ENCODE peak calls at places on chromosome 11, in five cellular contexts. N, W, Y, D and Q are unnamed samples.

GRCh38 chr11:76291576-76292526 is 85.5 kb upstream of the WNT11 start:
- DNase-seq in N (no peak), Y (no peak), D (no peak), W (no peak), Q (peak)

GRCh38 chr11:47308050-47308823 is 38.3 kb downstream of the MADD start:
- DNase-seq in D (no peak), W (no peak), Y (no peak), N (no peak), Q (no peak)

GRCh38 chr11:68772936-68773335 is 21.6 kb upstream of the TESMIN start:
- DNase-seq in Y (no peak), N (no peak), W (no peak), D (no peak), Q (no peak)

GRCh38 chr11:70210051-70210501 is 7.0 kb downstream of the FADD start:
- DNase-seq in Y (no peak), D (no peak), W (no peak), N (no peak), Q (no peak)

GRCh38 chr11:129614256-129614944 is 201.2 kb upstream of the TMEM45B start:
- DNase-seq in N (no peak), Y (no peak), W (no peak), D (no peak), Q (no peak)

GRCh38 chr11:76729214-76729613 is 53.9 kb upstream of the TSKU start:
- DNase-seq in W (no peak), D (no peak), Y (no peak), N (no peak), Q (no peak)

GRCh38 chr11:108559904-108560303 is 33.7 kb downstream of the EXPH5 start:
- DNase-seq in N (peak), Y (no peak), D (no peak), W (no peak), Q (no peak)

GRCh38 chr11:94794287-94795168 is 26.4 kb downstream of the AMOTL1 start:
- DNase-seq in W (no peak), D (no peak), N (peak), Y (no peak), Q (no peak)

GRCh38 chr11:95788921-95789505 is 569 bp downstream of the FAM76B start:
- DNase-seq in N (peak), D (peak), W (no peak), Y (no peak), Q (peak)